ENCODE peak calls at places on chromosomes 13 and 19, in six cellular contexts. V is A549; P is brain microvascular endothelial cell; J is SW480; Y is T-cell; C is activated naive CD4-positive, alpha-beta T cell treated with anti-CD3 and anti-CD28 coated beads for 36 hours. A is an unnamed sample.

GRCh38 chr13:61253105-61253877 is 162.4 kb downstream of the PCDH20 start:
- DNase-seq in P (no peak), C (no peak), V (no peak), Y (no peak), J (no peak), A (no peak)

GRCh38 chr13:21478881-21479808 is 20.0 kb upstream of the ZDHHC20 start:
- DNase-seq in Y (peak; percentile 32), V (peak; percentile 71), P (peak; percentile 77), J (peak; percentile 77), C (peak; percentile 71), A (peak; percentile 2)

GRCh38 chr19:1942078-1942933 is 1.3 kb downstream of the CSNK1G2 start:
- DNase-seq in Y (peak; percentile 81), J (peak; percentile 31), V (peak; percentile 65), C (peak; percentile 89), P (peak; percentile 56), A (peak; percentile 44)

GRCh38 chr13:34086281-34086680 is 268.3 kb downstream of the RFC3 start:
- DNase-seq in P (no peak), Y (no peak), C (no peak), V (no peak), J (no peak), A (no peak)

GRCh38 chr13:68176486-68176885 is 946.4 kb upstream of the PCDH9 start:
- DNase-seq in J (no peak), C (no peak), Y (no peak), P (peak; percentile 77), V (peak; percentile 10), A (no peak)

GRCh38 chr19:38047641-38048040 is 140.6 kb downstream of the SIPA1L3 start:
- DNase-seq in Y (no peak), V (no peak), J (no peak), P (no peak), C (peak; percentile 46), A (no peak)

GRCh38 chr19:41265376-41266153 is 1.4 kb downstream of the HNRNPUL1 start:
- DNase-seq in C (peak; percentile 30), J (no peak), V (peak; percentile 37), P (peak; percentile 45), Y (peak; percentile 19), A (no peak)

GRCh38 chr13:50277127-50277526 is 261.9 kb downstream of the KCNRG start:
- DNase-seq in J (no peak), Y (no peak), C (no peak), V (no peak), P (no peak), A (no peak)

GRCh38 chr19:36257512-36257876 is 42.6 kb downstream of the ZNF146 start:
- DNase-seq in J (no peak), Y (no peak), V (no peak), C (no peak), P (no peak), A (no peak)

GRCh38 chr19:46955813-46956371 is 63.7 kb upstream of the NPAS1 start:
- DNase-seq in P (no peak), J (no peak), V (no peak), Y (no peak), C (no peak), A (no peak)

GRCh38 chr13:61664821-61665705 is 249.4 kb upstream of the PCDH20 start:
- DNase-seq in J (no peak), C (no peak), Y (no peak), V (peak; percentile 21), P (no peak), A (peak; percentile 79)

GRCh38 chr19:11598103-11598483 is 810 bp downstream of the ZNF627 start:
- DNase-seq in V (no peak), P (peak; percentile 2), Y (no peak), J (no peak), C (no peak), A (no peak)

GRCh38 chr13:54357284-54357933 is 1328.8 kb downstream of the OLFM4 start:
- DNase-seq in P (no peak), J (no peak), C (no peak), Y (no peak), V (no peak), A (no peak)

GRCh38 chr19:3983936-3984583 is 1.2 kb downstream of the EEF2 start:
- DNase-seq in V (peak; percentile 44), J (no peak), C (no peak), Y (peak; percentile 13), P (no peak), A (no peak)

GRCh38 chr13:99378985-99379734 is 72.0 kb upstream of the GPR183 start:
- DNase-seq in V (no peak), P (no peak), C (no peak), Y (no peak), J (no peak), A (no peak)

GRCh38 chr19:11452814-11453335 is 17.4 kb downstream of the PRKCSH start:
- DNase-seq in Y (no peak), C (no peak), J (no peak), V (no peak), P (no peak), A (no peak)

GRCh38 chr13:113787694-113788093 is 28.7 kb downstream of the TMEM255B start:
- DNase-seq in P (no peak), Y (no peak), C (no peak), J (no peak), V (no peak), A (no peak)

GRCh38 chr19:52369463-52370340 is at the start of gene ZNF880:
- DNase-seq in V (peak; percentile 66), J (no peak), P (peak; percentile 87), Y (peak; percentile 91), C (peak; percentile 94), A (no peak)

GRCh38 chr13:114151565-114152284 is 19.3 kb upstream of the RASA3 start:
- DNase-seq in P (no peak), J (peak; percentile 78), V (no peak), C (peak; percentile 77), Y (peak; percentile 53), A (peak; percentile 76)

GRCh38 chr19:42466521-42467436 is 24.0 kb upstream of the CXCL17 start:
- DNase-seq in P (no peak), Y (no peak), C (no peak), V (no peak), J (no peak), A (no peak)

GRCh38 chr19:36265064-36265463 is 50.2 kb downstream of the ZNF146 start:
- DNase-seq in J (no peak), C (no peak), Y (no peak), P (no peak), V (no peak), A (no peak)

GRCh38 chr19:29256516-29256915 is 43.6 kb upstream of the UQCRFS1 start:
- DNase-seq in Y (no peak), J (no peak), V (no peak), P (no peak), C (no peak), A (no peak)

GRCh38 chr13:23871616-23872220 is 17.5 kb downstream of the MIPEP start:
- DNase-seq in C (no peak), J (peak; percentile 68), P (no peak), Y (no peak), V (peak; percentile 23), A (no peak)

GRCh38 chr13:48296528-48296927 is 7.0 kb upstream of the RB1 start:
- DNase-seq in Y (no peak), J (no peak), P (no peak), C (no peak), V (no peak), A (no peak)

GRCh38 chr13:23856008-23856750 is 33.0 kb downstream of the MIPEP start:
- DNase-seq in V (no peak), C (no peak), P (no peak), Y (no peak), J (no peak), A (no peak)

GRCh38 chr19:32224371-32225244 is 120.8 kb upstream of the ZNF507 start:
- DNase-seq in V (peak; percentile 71), Y (peak; percentile 54), J (peak; percentile 46), C (peak; percentile 54), P (peak; percentile 9), A (no peak)

GRCh38 chr13:48518083-48518482 is 14.8 kb downstream of the RCBTB2 start:
- DNase-seq in P (no peak), Y (no peak), V (no peak), J (no peak), C (no peak), A (no peak)

GRCh38 chr13:82330499-82330898 is 1551.8 kb downstream of the SLITRK1 start:
- DNase-seq in C (no peak), V (peak; percentile 13), P (peak; percentile 4), J (no peak), Y (no peak), A (no peak)

GRCh38 chr19:12847159-12848139 is 9.1 kb downstream of the MAST1 start:
- DNase-seq in J (peak; percentile 77), Y (peak; percentile 72), V (peak; percentile 76), C (peak; percentile 87), P (peak; percentile 63), A (peak; percentile 65)

GRCh38 chr19:41997851-41998229 is 3.8 kb upstream of the ATP1A3 start:
- DNase-seq in C (no peak), V (no peak), Y (no peak), J (no peak), P (no peak), A (no peak)

GRCh38 chr13:61142506-61142905 is 273.1 kb downstream of the PCDH20 start:
- DNase-seq in Y (no peak), P (no peak), V (no peak), C (no peak), J (no peak), A (no peak)

GRCh38 chr19:13020002-13020414 is 24.7 kb downstream of the NFIX start:
- DNase-seq in J (no peak), Y (no peak), P (no peak), C (no peak), V (no peak), A (no peak)

GRCh38 chr13:50509167-50509566 is 334.3 kb downstream of the DLEU7 start:
- DNase-seq in V (no peak), J (no peak), Y (no peak), C (no peak), P (no peak), A (no peak)

GRCh38 chr19:4589579-4590410 is 30.3 kb upstream of the SEMA6B start:
- DNase-seq in C (peak; percentile 35), V (no peak), J (no peak), Y (no peak), P (no peak), A (no peak)

A was measured in NCI-H1105.